ENCODE peak calls at places on chromosome 17, in four cellular contexts. One of them, this sample, is unnamed.
A peak's percentile ranks its signal among the peaks of the same experiment; 100 is the strongest.

GRCh38 chr17:60139438-60140285 is 10.1 kb upstream of the CA4 start:
- DNase-seq in GM12878: no peak
- DNase-seq in A549: peak; percentile 68
- DNase-seq in HL-60: peak; percentile 51
- DNase-seq in this sample: no peak

GRCh38 chr17:7834554-7834890 is 505 bp downstream of the KDM6B start:
- DNase-seq in GM12878: no peak
- DNase-seq in A549: peak; percentile 76
- DNase-seq in HL-60: no peak
- DNase-seq in this sample: no peak

GRCh38 chr17:73564856-73565255 is 79.4 kb downstream of the SDK2 start:
- DNase-seq in GM12878: no peak
- DNase-seq in A549: no peak
- DNase-seq in HL-60: peak; percentile 14
- DNase-seq in this sample: no peak

GRCh38 chr17:20982589-20983358 is 60.0 kb downstream of the USP22 start:
- DNase-seq in GM12878: no peak
- DNase-seq in A549: no peak
- DNase-seq in HL-60: no peak
- DNase-seq in this sample: no peak

GRCh38 chr17:68705331-68706166 is 104.4 kb upstream of the FAM20A start:
- DNase-seq in GM12878: no peak
- DNase-seq in A549: no peak
- DNase-seq in HL-60: no peak
- DNase-seq in this sample: no peak

GRCh38 chr17:9906616-9907015 is 1.5 kb upstream of the RCVRN start:
- DNase-seq in GM12878: no peak
- DNase-seq in A549: no peak
- DNase-seq in HL-60: no peak
- DNase-seq in this sample: no peak

GRCh38 chr17:64455993-64456885 is 7.3 kb downstream of the MILR1 start:
- DNase-seq in GM12878: no peak
- DNase-seq in A549: no peak
- DNase-seq in HL-60: peak; percentile 20
- DNase-seq in this sample: no peak

GRCh38 chr17:80005360-80006338 is 30.0 kb downstream of the TBC1D16 start:
- DNase-seq in GM12878: no peak
- DNase-seq in A549: peak; percentile 60
- DNase-seq in HL-60: peak; percentile 40
- DNase-seq in this sample: no peak

GRCh38 chr17:50835563-50836231 is at the start of gene WFIKKN2:
- DNase-seq in GM12878: no peak
- DNase-seq in A549: no peak
- DNase-seq in HL-60: no peak
- DNase-seq in this sample: no peak

GRCh38 chr17:29718446-29719039 is 95.8 kb upstream of the CORO6 start:
- DNase-seq in GM12878: no peak
- DNase-seq in A549: no peak
- DNase-seq in HL-60: no peak
- DNase-seq in this sample: no peak

GRCh38 chr17:33292981-33293867 is at the start of gene ASIC2:
- DNase-seq in GM12878: no peak
- DNase-seq in A549: peak; percentile 72
- DNase-seq in HL-60: no peak
- DNase-seq in this sample: no peak

GRCh38 chr17:33291248-33292183 is 1.6 kb downstream of the ASIC2 start:
- DNase-seq in GM12878: no peak
- DNase-seq in A549: peak; percentile 66
- DNase-seq in HL-60: peak; percentile 21
- DNase-seq in this sample: no peak

GRCh38 chr17:33294994-33295393 is 1.9 kb upstream of the ASIC2 start:
- DNase-seq in GM12878: no peak
- DNase-seq in A549: no peak
- DNase-seq in HL-60: no peak
- DNase-seq in this sample: no peak

GRCh38 chr17:33290156-33290697 is 2.9 kb downstream of the ASIC2 start:
- DNase-seq in GM12878: no peak
- DNase-seq in A549: no peak
- DNase-seq in HL-60: no peak
- DNase-seq in this sample: no peak

GRCh38 chr17:33292184-33292980 is 713 bp downstream of the ASIC2 start:
- DNase-seq in GM12878: no peak
- DNase-seq in A549: peak; percentile 67
- DNase-seq in HL-60: no peak
- DNase-seq in this sample: no peak
- TF ChIP-seq CTCF in GM12878: no peak
- TF ChIP-seq CTCF in A549: peak; percentile 64
- TF ChIP-seq CTCF in HL-60: no peak
- TF ChIP-seq CTCF in this sample: peak; percentile 69

GRCh38 chr17:40490289-40490853 is 11.1 kb downstream of the TNS4 start:
- DNase-seq in GM12878: no peak
- DNase-seq in A549: peak; percentile 76
- DNase-seq in HL-60: peak; percentile 46
- DNase-seq in this sample: no peak

GRCh38 chr17:40493697-40494096 is 7.7 kb downstream of the TNS4 start:
- DNase-seq in GM12878: no peak
- DNase-seq in A549: no peak
- DNase-seq in HL-60: no peak
- DNase-seq in this sample: no peak

GRCh38 chr17:40490982-40491381 is 10.4 kb downstream of the TNS4 start:
- DNase-seq in GM12878: no peak
- DNase-seq in A549: no peak
- DNase-seq in HL-60: no peak
- DNase-seq in this sample: no peak

GRCh38 chr17:40495140-40495539 is 6.3 kb downstream of the TNS4 start:
- DNase-seq in GM12878: no peak
- DNase-seq in A549: no peak
- DNase-seq in HL-60: no peak
- DNase-seq in this sample: no peak

GRCh38 chr17:40491486-40491885 is 9.9 kb downstream of the TNS4 start:
- DNase-seq in GM12878: no peak
- DNase-seq in A549: no peak
- DNase-seq in HL-60: no peak
- DNase-seq in this sample: no peak
- H3K27ac ChIP-seq in GM12878: no peak overlapping the region
- H3K27ac ChIP-seq in A549: peak overlapping the region; percentile 96
- H3K27ac ChIP-seq in HL-60: no peak overlapping the region
- H3K27ac ChIP-seq in this sample: no peak overlapping the region

GRCh38 chr17:81510798-81511549 is 1.6 kb downstream of the ACTG1 start:
- DNase-seq in GM12878: no peak
- DNase-seq in A549: peak; percentile 65
- DNase-seq in HL-60: no peak
- DNase-seq in this sample: no peak

GRCh38 chr17:81508639-81509047 is 4.0 kb downstream of the ACTG1 start:
- DNase-seq in GM12878: no peak
- DNase-seq in A549: peak; percentile 76
- DNase-seq in HL-60: no peak
- DNase-seq in this sample: no peak

GRCh38 chr17:81509048-81509686 is 3.4 kb downstream of the ACTG1 start:
- DNase-seq in GM12878: no peak
- DNase-seq in A549: peak; percentile 69
- DNase-seq in HL-60: peak; percentile 41
- DNase-seq in this sample: no peak

GRCh38 chr17:81510524-81510797 is 2.1 kb downstream of the ACTG1 start:
- DNase-seq in GM12878: no peak
- DNase-seq in A549: no peak
- DNase-seq in HL-60: no peak
- DNase-seq in this sample: no peak

GRCh38 chr17:81509687-81510523 is 2.7 kb downstream of the ACTG1 start:
- DNase-seq in GM12878: no peak
- DNase-seq in A549: peak; percentile 53
- DNase-seq in HL-60: peak; percentile 65
- DNase-seq in this sample: no peak
- TF ChIP-seq REST in GM12878: no peak
- TF ChIP-seq REST in A549: no peak
- TF ChIP-seq REST in HL-60: no peak
- TF ChIP-seq REST in this sample: no peak

GRCh38 chr17:75517277-75517865 is 1.0 kb downstream of the TSEN54 start:
- DNase-seq in GM12878: no peak
- DNase-seq in A549: no peak
- DNase-seq in HL-60: no peak
- DNase-seq in this sample: no peak

GRCh38 chr17:75515523-75516254 is at the start of gene CASKIN2:
- DNase-seq in GM12878: peak; percentile 30
- DNase-seq in A549: peak; percentile 94
- DNase-seq in HL-60: peak; percentile 61
- DNase-seq in this sample: peak; percentile 41

GRCh38 chr17:75516619-75517276 is 420 bp downstream of the TSEN54 start:
- DNase-seq in GM12878: no peak
- DNase-seq in A549: no peak
- DNase-seq in HL-60: peak; percentile 29
- DNase-seq in this sample: no peak

GRCh38 chr17:75515229-75515522 is 161 bp downstream of the CASKIN2 start:
- DNase-seq in GM12878: no peak
- DNase-seq in A549: no peak
- DNase-seq in HL-60: no peak
- DNase-seq in this sample: no peak

GRCh38 chr17:75516255-75516618 is at the start of gene TSEN54:
- DNase-seq in GM12878: peak; percentile 33
- DNase-seq in A549: peak; percentile 93
- DNase-seq in HL-60: peak; percentile 94
- DNase-seq in this sample: peak; percentile 30
- TF ChIP-seq CTCF in GM12878: no peak
- TF ChIP-seq CTCF in A549: no peak
- TF ChIP-seq CTCF in HL-60: no peak
- TF ChIP-seq CTCF in this sample: no peak

GRCh38 chr17:42720996-42721583 is 23.8 kb downstream of the EZH1 start:
- DNase-seq in GM12878: no peak
- DNase-seq in A549: peak; percentile 77
- DNase-seq in HL-60: peak; percentile 52
- DNase-seq in this sample: no peak

GRCh38 chr17:42723636-42724035 is 21.2 kb downstream of the EZH1 start:
- DNase-seq in GM12878: no peak
- DNase-seq in A549: no peak
- DNase-seq in HL-60: no peak
- DNase-seq in this sample: no peak

DNA sequence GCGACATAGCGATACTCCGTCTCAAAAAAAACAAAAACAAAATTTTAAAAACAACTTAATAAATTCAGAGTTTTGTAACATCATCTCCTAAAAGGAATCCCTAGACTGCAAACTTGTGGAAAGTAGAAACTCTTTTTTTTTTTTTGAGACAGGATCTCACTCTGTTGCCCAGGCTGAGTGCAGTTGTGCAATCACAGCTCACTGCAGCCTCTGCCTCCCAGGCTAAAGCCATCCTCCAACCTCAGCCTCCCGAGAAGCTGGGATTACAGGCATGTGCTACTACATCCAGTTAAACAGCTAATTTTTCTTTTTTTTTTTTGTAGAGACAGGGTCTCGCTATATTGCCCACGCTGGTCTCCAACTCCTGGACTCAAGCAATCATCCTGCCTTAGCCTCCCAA is 19.7 kb downstream of the EZH1 start:
- DNase-seq in GM12878: no peak
- DNase-seq in A549: no peak
- DNase-seq in HL-60: no peak
- DNase-seq in this sample: no peak
- H3K27ac ChIP-seq in GM12878: no peak overlapping the region
- H3K27ac ChIP-seq in A549: no peak overlapping the region
- H3K27ac ChIP-seq in HL-60: no peak overlapping the region
- H3K27ac ChIP-seq in this sample: no peak overlapping the region

This sample was measured in Panc1.